ENCODE peak calls at places on chromosomes 13 and 19, in nine cellular contexts. One of them, this sample, is unnamed.
A peak's percentile ranks its signal among the peaks of the same experiment; 100 is the strongest.

GRCh38 chr19:45200614-45201013 is 22.0 kb downstream of the BLOC1S3 start:
- DNase-seq in astrocyte: no peak
- DNase-seq in lower lobe of right lung: no peak
- DNase-seq in PC-9: no peak
- DNase-seq in IMR-90: peak; percentile 57
- DNase-seq in tibial nerve: peak; percentile 22
- DNase-seq in heart left ventricle: no peak
- DNase-seq in Peyer's patch: no peak
- DNase-seq in AG04450: no peak
- DNase-seq in this sample: peak; percentile 47

GRCh38 chr19:771332-771785 is 20.4 kb downstream of the MISP start:
- DNase-seq in astrocyte: peak; percentile 22
- DNase-seq in lower lobe of right lung: no peak
- DNase-seq in PC-9: no peak
- DNase-seq in IMR-90: peak; percentile 43
- DNase-seq in tibial nerve: no peak
- DNase-seq in heart left ventricle: no peak
- DNase-seq in Peyer's patch: no peak
- DNase-seq in AG04450: no peak
- DNase-seq in this sample: peak; percentile 62

GRCh38 chr13:35630551-35631275 is 154.2 kb upstream of the MAB21L1 start:
- DNase-seq in astrocyte: peak; percentile 43
- DNase-seq in lower lobe of right lung: no peak
- DNase-seq in PC-9: peak; percentile 55
- DNase-seq in IMR-90: peak; percentile 70
- DNase-seq in tibial nerve: peak; percentile 30
- DNase-seq in heart left ventricle: no peak
- DNase-seq in Peyer's patch: no peak
- DNase-seq in AG04450: peak; percentile 16
- DNase-seq in this sample: no peak

GRCh38 chr19:33186835-33187540 is 7.1 kb upstream of the LRP3 start:
- DNase-seq in astrocyte: no peak
- DNase-seq in lower lobe of right lung: peak; percentile 43
- DNase-seq in PC-9: no peak
- DNase-seq in IMR-90: no peak
- DNase-seq in tibial nerve: no peak
- DNase-seq in heart left ventricle: peak; percentile 27
- DNase-seq in Peyer's patch: peak; percentile 59
- DNase-seq in AG04450: no peak
- DNase-seq in this sample: no peak

GRCh38 chr13:71864094-71864980 is 2.7 kb downstream of the DACH1 start:
- DNase-seq in astrocyte: no peak
- DNase-seq in lower lobe of right lung: peak; percentile 66
- DNase-seq in PC-9: no peak
- DNase-seq in IMR-90: no peak
- DNase-seq in tibial nerve: peak; percentile 11
- DNase-seq in heart left ventricle: peak; percentile 54
- DNase-seq in Peyer's patch: peak; percentile 89
- DNase-seq in AG04450: no peak
- DNase-seq in this sample: peak; percentile 47

GRCh38 chr13:51501592-51502205 is 48.9 kb upstream of the INTS6 start:
- DNase-seq in astrocyte: peak; percentile 65
- DNase-seq in lower lobe of right lung: no peak
- DNase-seq in PC-9: no peak
- DNase-seq in IMR-90: peak; percentile 70
- DNase-seq in tibial nerve: no peak
- DNase-seq in heart left ventricle: no peak
- DNase-seq in Peyer's patch: no peak
- DNase-seq in AG04450: no peak
- DNase-seq in this sample: no peak

GRCh38 chr13:46071590-46072249 is 19.2 kb upstream of the ZC3H13 start:
- DNase-seq in astrocyte: no peak
- DNase-seq in lower lobe of right lung: no peak
- DNase-seq in PC-9: no peak
- DNase-seq in IMR-90: no peak
- DNase-seq in tibial nerve: no peak
- DNase-seq in heart left ventricle: no peak
- DNase-seq in Peyer's patch: no peak
- DNase-seq in AG04450: no peak
- DNase-seq in this sample: no peak

GRCh38 chr19:54127688-54128440 is 9.7 kb upstream of the CNOT3 start:
- DNase-seq in astrocyte: no peak
- DNase-seq in lower lobe of right lung: no peak
- DNase-seq in PC-9: no peak
- DNase-seq in IMR-90: no peak
- DNase-seq in tibial nerve: no peak
- DNase-seq in heart left ventricle: no peak
- DNase-seq in Peyer's patch: no peak
- DNase-seq in AG04450: no peak
- DNase-seq in this sample: peak; percentile 37

GRCh38 chr13:100673831-100674362 is 698 bp downstream of the TMTC4 start:
- DNase-seq in astrocyte: peak; percentile 86
- DNase-seq in lower lobe of right lung: peak; percentile 57
- DNase-seq in PC-9: peak; percentile 83
- DNase-seq in IMR-90: peak; percentile 83
- DNase-seq in tibial nerve: peak; percentile 24
- DNase-seq in heart left ventricle: peak; percentile 52
- DNase-seq in Peyer's patch: peak; percentile 66
- DNase-seq in AG04450: peak; percentile 63
- DNase-seq in this sample: peak; percentile 58

GRCh38 chr13:75432045-75432444 is 49.9 kb downstream of the TBC1D4 start:
- DNase-seq in astrocyte: no peak
- DNase-seq in lower lobe of right lung: no peak
- DNase-seq in PC-9: no peak
- DNase-seq in IMR-90: peak; percentile 18
- DNase-seq in tibial nerve: no peak
- DNase-seq in heart left ventricle: no peak
- DNase-seq in Peyer's patch: no peak
- DNase-seq in AG04450: no peak
- DNase-seq in this sample: no peak

GRCh38 chr19:3982701-3983541 is 2.3 kb downstream of the EEF2 start:
- DNase-seq in astrocyte: peak; percentile 57
- DNase-seq in lower lobe of right lung: no peak
- DNase-seq in PC-9: no peak
- DNase-seq in IMR-90: peak; percentile 74
- DNase-seq in tibial nerve: no peak
- DNase-seq in heart left ventricle: peak; percentile 48
- DNase-seq in Peyer's patch: no peak
- DNase-seq in AG04450: no peak
- DNase-seq in this sample: no peak

GRCh38 chr13:30352121-30352520 is 44.8 kb upstream of the KATNAL1 start:
- DNase-seq in astrocyte: no peak
- DNase-seq in lower lobe of right lung: no peak
- DNase-seq in PC-9: no peak
- DNase-seq in IMR-90: no peak
- DNase-seq in tibial nerve: no peak
- DNase-seq in heart left ventricle: no peak
- DNase-seq in Peyer's patch: no peak
- DNase-seq in AG04450: no peak
- DNase-seq in this sample: no peak
- H3K9me3 ChIP-seq in astrocyte: peaks cover 2% of the 10 kb centered on the region
- H3K9me3 ChIP-seq in lower lobe of right lung: no peaks in the 10 kb centered on the region
- H3K9me3 ChIP-seq in PC-9: peaks cover 5% of the 10 kb centered on the region
- H3K9me3 ChIP-seq in IMR-90: peaks cover 8% of the 10 kb centered on the region
- H3K9me3 ChIP-seq in tibial nerve: no peaks in the 10 kb centered on the region
- H3K9me3 ChIP-seq in heart left ventricle: no peaks in the 10 kb centered on the region
- H3K9me3 ChIP-seq in Peyer's patch: no peaks in the 10 kb centered on the region
- H3K9me3 ChIP-seq in AG04450: peaks cover 6% of the 10 kb centered on the region
- H3K9me3 ChIP-seq in this sample: no peaks in the 10 kb centered on the region

GRCh38 chr19:42131149-42132029 is 857 bp downstream of the POU2F2 start:
- DNase-seq in astrocyte: no peak
- DNase-seq in lower lobe of right lung: no peak
- DNase-seq in PC-9: no peak
- DNase-seq in IMR-90: no peak
- DNase-seq in tibial nerve: no peak
- DNase-seq in heart left ventricle: no peak
- DNase-seq in Peyer's patch: no peak
- DNase-seq in AG04450: no peak
- DNase-seq in this sample: no peak
- H3K4me3 ChIP-seq in astrocyte: peak overlapping the region; percentile 59
- H3K4me3 ChIP-seq in lower lobe of right lung: peak overlapping the region; percentile 47
- H3K4me3 ChIP-seq in PC-9: no peak overlapping the region
- H3K4me3 ChIP-seq in IMR-90: peak overlapping the region; percentile 30
- H3K4me3 ChIP-seq in tibial nerve: no peak overlapping the region
- H3K4me3 ChIP-seq in heart left ventricle: peak overlapping the region; percentile 16
- H3K4me3 ChIP-seq in Peyer's patch: peak overlapping the region; percentile 56
- H3K4me3 ChIP-seq in AG04450: peak overlapping the region; percentile 60
- H3K4me3 ChIP-seq in this sample: no peak overlapping the region

GRCh38 chr19:14848822-14849221 is at the start of gene OR7A10:
- DNase-seq in astrocyte: no peak
- DNase-seq in lower lobe of right lung: no peak
- DNase-seq in PC-9: no peak
- DNase-seq in IMR-90: no peak
- DNase-seq in tibial nerve: no peak
- DNase-seq in heart left ventricle: no peak
- DNase-seq in Peyer's patch: no peak
- DNase-seq in AG04450: no peak
- DNase-seq in this sample: no peak
- H3K9me3 ChIP-seq in astrocyte: no peaks in the 10 kb centered on the region
- H3K9me3 ChIP-seq in lower lobe of right lung: no peaks in the 10 kb centered on the region
- H3K9me3 ChIP-seq in PC-9: no peaks in the 10 kb centered on the region
- H3K9me3 ChIP-seq in IMR-90: peaks cover 4% of the 10 kb centered on the region
- H3K9me3 ChIP-seq in tibial nerve: no peaks in the 10 kb centered on the region
- H3K9me3 ChIP-seq in heart left ventricle: no peaks in the 10 kb centered on the region
- H3K9me3 ChIP-seq in Peyer's patch: no peaks in the 10 kb centered on the region
- H3K9me3 ChIP-seq in AG04450: no peaks in the 10 kb centered on the region
- H3K9me3 ChIP-seq in this sample: no peaks in the 10 kb centered on the region

GRCh38 chr19:48618278-48618915 is 581 bp downstream of the RPL18 start:
- DNase-seq in astrocyte: no peak
- DNase-seq in lower lobe of right lung: no peak
- DNase-seq in PC-9: no peak
- DNase-seq in IMR-90: no peak
- DNase-seq in tibial nerve: no peak
- DNase-seq in heart left ventricle: no peak
- DNase-seq in Peyer's patch: no peak
- DNase-seq in AG04450: no peak
- DNase-seq in this sample: no peak

GRCh38 chr19:48617146-48617937 is 1.6 kb downstream of the RPL18 start:
- DNase-seq in astrocyte: no peak
- DNase-seq in lower lobe of right lung: no peak
- DNase-seq in PC-9: peak; percentile 56
- DNase-seq in IMR-90: no peak
- DNase-seq in tibial nerve: no peak
- DNase-seq in heart left ventricle: no peak
- DNase-seq in Peyer's patch: no peak
- DNase-seq in AG04450: no peak
- DNase-seq in this sample: no peak

GRCh38 chr19:48615145-48616040 is 517 bp upstream of the FAM83E start:
- DNase-seq in astrocyte: no peak
- DNase-seq in lower lobe of right lung: no peak
- DNase-seq in PC-9: no peak
- DNase-seq in IMR-90: no peak
- DNase-seq in tibial nerve: no peak
- DNase-seq in heart left ventricle: no peak
- DNase-seq in Peyer's patch: no peak
- DNase-seq in AG04450: no peak
- DNase-seq in this sample: no peak

GRCh38 chr19:48616041-48616436 is 1.2 kb upstream of the FAM83E start:
- DNase-seq in astrocyte: no peak
- DNase-seq in lower lobe of right lung: no peak
- DNase-seq in PC-9: no peak
- DNase-seq in IMR-90: no peak
- DNase-seq in tibial nerve: no peak
- DNase-seq in heart left ventricle: no peak
- DNase-seq in Peyer's patch: no peak
- DNase-seq in AG04450: no peak
- DNase-seq in this sample: no peak

GRCh38 chr19:48616491-48617056 is 1.7 kb upstream of the FAM83E start:
- DNase-seq in astrocyte: no peak
- DNase-seq in lower lobe of right lung: no peak
- DNase-seq in PC-9: no peak
- DNase-seq in IMR-90: no peak
- DNase-seq in tibial nerve: no peak
- DNase-seq in heart left ventricle: no peak
- DNase-seq in Peyer's patch: no peak
- DNase-seq in AG04450: no peak
- DNase-seq in this sample: no peak
- H3K4me3 ChIP-seq in astrocyte: peak overlapping the region; percentile 99
- H3K4me3 ChIP-seq in lower lobe of right lung: peak overlapping the region; percentile 72
- H3K4me3 ChIP-seq in PC-9: peak overlapping the region; percentile 92
- H3K4me3 ChIP-seq in IMR-90: no peak overlapping the region
- H3K4me3 ChIP-seq in tibial nerve: no peak overlapping the region
- H3K4me3 ChIP-seq in heart left ventricle: no peak overlapping the region
- H3K4me3 ChIP-seq in Peyer's patch: no peak overlapping the region
- H3K4me3 ChIP-seq in AG04450: peak overlapping the region; percentile 97
- H3K4me3 ChIP-seq in this sample: no peak overlapping the region

GRCh38 chr19:27676877-27677276 is 1536.1 kb downstream of the UQCRFS1 start:
- DNase-seq in astrocyte: no peak
- DNase-seq in lower lobe of right lung: no peak
- DNase-seq in PC-9: no peak
- DNase-seq in IMR-90: no peak
- DNase-seq in tibial nerve: no peak
- DNase-seq in heart left ventricle: no peak
- DNase-seq in Peyer's patch: no peak
- DNase-seq in AG04450: no peak
- DNase-seq in this sample: no peak

GRCh38 chr19:27679399-27679798 is 1533.6 kb downstream of the UQCRFS1 start:
- DNase-seq in astrocyte: no peak
- DNase-seq in lower lobe of right lung: no peak
- DNase-seq in PC-9: no peak
- DNase-seq in IMR-90: no peak
- DNase-seq in tibial nerve: no peak
- DNase-seq in heart left ventricle: no peak
- DNase-seq in Peyer's patch: no peak
- DNase-seq in AG04450: no peak
- DNase-seq in this sample: no peak

GRCh38 chr19:27684293-27684692 is 1528.7 kb downstream of the UQCRFS1 start:
- DNase-seq in astrocyte: no peak
- DNase-seq in lower lobe of right lung: no peak
- DNase-seq in PC-9: no peak
- DNase-seq in IMR-90: no peak
- DNase-seq in tibial nerve: no peak
- DNase-seq in heart left ventricle: no peak
- DNase-seq in Peyer's patch: no peak
- DNase-seq in AG04450: no peak
- DNase-seq in this sample: no peak

GRCh38 chr19:27679905-27680304 is 1533.0 kb downstream of the UQCRFS1 start:
- DNase-seq in astrocyte: no peak
- DNase-seq in lower lobe of right lung: no peak
- DNase-seq in PC-9: no peak
- DNase-seq in IMR-90: no peak
- DNase-seq in tibial nerve: no peak
- DNase-seq in heart left ventricle: no peak
- DNase-seq in Peyer's patch: no peak
- DNase-seq in AG04450: no peak
- DNase-seq in this sample: no peak

DNA sequence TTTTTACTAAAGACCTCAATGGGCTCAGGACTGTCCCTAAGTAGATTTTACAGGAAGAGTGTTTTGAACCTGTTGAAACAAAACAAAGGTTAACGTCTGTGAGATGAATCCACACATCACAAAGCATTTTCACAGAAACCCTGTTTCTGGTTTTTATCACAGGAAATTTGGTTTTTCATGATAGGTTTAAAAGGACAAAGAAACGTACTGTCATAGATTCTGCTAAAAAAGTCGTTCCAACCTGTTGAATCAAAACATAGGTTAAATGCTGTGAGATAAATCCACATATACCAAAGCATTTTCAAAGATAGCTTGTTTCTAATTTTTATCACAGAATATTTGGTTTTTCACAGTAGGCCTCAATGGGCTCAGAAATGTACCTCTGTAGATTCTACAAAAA is 1531.0 kb downstream of the UQCRFS1 start:
- DNase-seq in astrocyte: no peak
- DNase-seq in lower lobe of right lung: no peak
- DNase-seq in PC-9: no peak
- DNase-seq in IMR-90: no peak
- DNase-seq in tibial nerve: no peak
- DNase-seq in heart left ventricle: no peak
- DNase-seq in Peyer's patch: no peak
- DNase-seq in AG04450: no peak
- DNase-seq in this sample: no peak
- H3K9me3 ChIP-seq in astrocyte: no peaks in the 10 kb centered on the region
- H3K9me3 ChIP-seq in lower lobe of right lung: no peaks in the 10 kb centered on the region
- H3K9me3 ChIP-seq in PC-9: no peaks in the 10 kb centered on the region
- H3K9me3 ChIP-seq in IMR-90: peaks cover 12% of the 10 kb centered on the region
- H3K9me3 ChIP-seq in tibial nerve: no peaks in the 10 kb centered on the region
- H3K9me3 ChIP-seq in heart left ventricle: no peaks in the 10 kb centered on the region
- H3K9me3 ChIP-seq in Peyer's patch: no peaks in the 10 kb centered on the region
- H3K9me3 ChIP-seq in AG04450: peaks cover 11% of the 10 kb centered on the region
- H3K9me3 ChIP-seq in this sample: no peaks in the 10 kb centered on the region

This sample was measured in right cardiac atrium.